ENCODE peak calls at places on chromosome 4, in four cellular contexts. S is GM12878, W is HepG2, X is H1. M is an unnamed sample.

GRCh38 chr4:183008492-183008891 is 90.6 kb upstream of the WWC2 start:
- DNase-seq in W (no peak), S (no peak), X (peak), M (no peak)

GRCh38 chr4:82652062-82652461 is 90.3 kb upstream of the TMEM150C start:
- DNase-seq in S (no peak), W (no peak), X (no peak), M (no peak)

GRCh38 chr4:139555705-139556070 is 331 bp downstream of the SETD7 start:
- DNase-seq in X (no peak), S (no peak), W (no peak), M (no peak)

GRCh38 chr4:37890501-37891220 is at the start of gene TBC1D1:
- DNase-seq in W (no peak), S (no peak), X (peak), M (peak)

GRCh38 chr4:4411906-4412305 is 25.0 kb downstream of the NSG1 start:
- DNase-seq in W (no peak), S (no peak), X (no peak), M (no peak)

GRCh38 chr4:76376534-76376933 is 44.4 kb downstream of the CCDC158 start:
- DNase-seq in W (peak), X (no peak), S (no peak), M (no peak)

GRCh38 chr4:108301583-108302256 is 133.0 kb upstream of the LEF1 start:
- DNase-seq in W (no peak), X (no peak), S (no peak), M (no peak)

GRCh38 chr4:123591875-123592274 is 195.3 kb downstream of the SPRY1 start:
- DNase-seq in X (no peak), S (no peak), W (no peak), M (no peak)

GRCh38 chr4:182994171-182994570 is 77.0 kb upstream of the DCTD start:
- DNase-seq in X (no peak), S (no peak), W (no peak), M (no peak)

GRCh38 chr4:149781150-149781549 is 34.5 kb downstream of the IQCM start:
- DNase-seq in W (no peak), X (no peak), S (no peak), M (no peak)

GRCh38 chr4:41125558-41126311 is 88.6 kb downstream of the APBB2 start:
- DNase-seq in S (no peak), X (no peak), W (no peak), M (no peak)

GRCh38 chr4:41839945-41840854 is 91.7 kb upstream of the PHOX2B start:
- DNase-seq in W (no peak), X (no peak), S (peak), M (no peak)

GRCh38 chr4:107854326-107855030 is 29.7 kb downstream of the SGMS2 start:
- DNase-seq in X (no peak), S (no peak), W (no peak), M (no peak)

GRCh38 chr4:151486166-151486565 is 77.2 kb downstream of the FHIP1A start:
- DNase-seq in S (no peak), W (no peak), X (no peak), M (no peak)

GRCh38 chr4:64230709-64231310 is 178.4 kb downstream of the TECRL start:
- DNase-seq in X (no peak), S (no peak), W (no peak), M (no peak)

GRCh38 chr4:186643501-186644315 is 79.9 kb downstream of the FAT1 start:
- DNase-seq in W (peak), S (no peak), X (no peak), M (no peak)

GRCh38 chr4:2800691-2801596 is 8.1 kb downstream of the SH3BP2 start:
- DNase-seq in W (peak), X (peak), S (peak), M (no peak)

GRCh38 chr4:139740121-139740520 is 74.5 kb downstream of the MGST2 start:
- DNase-seq in X (peak), S (no peak), W (no peak), M (no peak)

GRCh38 chr4:73759357-73759756 is 19.0 kb downstream of the CXCL8 start:
- DNase-seq in X (no peak), W (no peak), S (no peak), M (no peak)

GRCh38 chr4:148238797-148239196 is 203.4 kb downstream of the NR3C2 start:
- DNase-seq in W (no peak), X (no peak), S (no peak), M (no peak)

GRCh38 chr4:83259586-83259985 is 25.0 kb downstream of the COQ2 start:
- DNase-seq in W (no peak), S (no peak), X (no peak), M (no peak)

GRCh38 chr4:147834480-147834879 is 102.6 kb downstream of the ARHGAP10 start:
- DNase-seq in W (no peak), X (no peak), S (no peak), M (no peak)

GRCh38 chr4:30802622-30803323 is 82.6 kb downstream of the PCDH7 start:
- DNase-seq in S (no peak), W (no peak), X (no peak), M (no peak)

GRCh38 chr4:140790765-140791164 is 34.6 kb upstream of the TBC1D9 start:
- DNase-seq in W (no peak), X (no peak), S (peak), M (no peak)

GRCh38 chr4:143654571-143654970 is 45.9 kb downstream of the FREM3 start:
- DNase-seq in W (no peak), X (no peak), S (no peak), M (no peak)

GRCh38 chr4:153038493-153039311 is 102.6 kb downstream of the FHDC1 start:
- DNase-seq in X (no peak), W (peak), S (no peak), M (no peak)

GRCh38 chr4:188778880-188779279 is 639.6 kb downstream of the TRIML1 start:
- DNase-seq in W (no peak), S (no peak), X (no peak), M (no peak)

GRCh38 chr4:138892483-138893386 is 122.8 kb upstream of the NOCT start:
- DNase-seq in W (no peak), X (no peak), S (no peak), M (no peak)

GRCh38 chr4:46432923-46433322 is 43.0 kb upstream of the GABRA2 start:
- DNase-seq in S (no peak), X (no peak), W (no peak), M (no peak)
- TF ChIP-seq SUZ12 in S (no peak), X (no peak), W (no peak), M (no peak)

GRCh38 chr4:7419961-7420660 is 14.6 kb downstream of the PSAPL1 start:
- DNase-seq in S (no peak), W (no peak), X (peak), M (no peak)
- TF ChIP-seq SP1 in S (no peak), W (no peak), X (no peak), M (no peak)

GRCh38 chr4:26192921-26193894 is 127.6 kb upstream of the RBPJ start:
- DNase-seq in X (no peak), W (no peak), S (no peak), M (no peak)

GRCh38 chr4:26197018-26197779 is 123.6 kb upstream of the RBPJ start:
- DNase-seq in S (peak), X (no peak), W (no peak), M (no peak)

GRCh38 chr4:26196567-26196966 is 124.2 kb upstream of the RBPJ start:
- DNase-seq in X (no peak), S (no peak), W (no peak), M (no peak)

GRCh38 chr4:26194764-26195163 is 126.0 kb upstream of the RBPJ start:
- DNase-seq in S (no peak), W (no peak), X (no peak), M (no peak)

DNA sequence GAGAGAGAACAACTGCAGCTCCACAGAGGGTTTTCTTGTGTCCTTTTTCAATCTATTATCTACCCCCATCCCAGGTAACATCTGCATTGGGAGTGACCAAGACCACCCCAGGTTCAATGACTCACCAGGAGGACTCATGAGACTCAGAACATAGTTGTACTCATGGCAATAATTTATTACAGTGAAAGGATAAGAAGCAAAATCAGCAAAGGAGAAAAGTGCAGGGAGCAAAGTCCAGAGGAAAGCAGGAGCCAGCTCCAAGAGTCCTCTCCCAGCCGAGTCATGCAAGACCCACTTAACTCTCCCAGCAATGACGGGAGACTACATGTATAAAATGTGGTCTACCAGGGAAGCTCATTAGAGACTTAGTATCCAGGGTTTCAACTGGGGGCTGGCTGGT is 129.5 kb upstream of the RBPJ start:
- DNase-seq in X (no peak), W (no peak), S (no peak), M (no peak)
- TF ChIP-seq SUZ12 in X (no peak), W (no peak), S (no peak), M (no peak)

DNA sequence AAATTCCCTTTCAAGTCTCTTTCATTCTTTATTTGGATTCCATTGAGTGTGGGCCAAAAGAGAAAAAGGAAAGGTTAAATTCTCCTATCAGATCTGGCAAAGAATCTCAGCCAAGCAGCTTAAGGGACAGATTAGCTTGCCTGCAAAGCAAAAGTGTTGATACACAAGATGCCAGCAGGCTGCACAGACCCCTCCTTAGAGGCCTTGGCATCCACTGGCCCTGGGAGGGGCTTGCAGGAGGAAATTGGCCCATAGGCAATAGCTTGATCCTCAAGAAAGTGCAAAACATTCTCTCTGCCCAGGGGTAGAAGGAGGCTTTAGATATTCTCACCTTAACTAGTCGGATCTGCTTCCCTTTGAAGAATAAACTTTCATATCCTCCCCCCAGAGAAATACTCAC is 300.4 kb upstream of the CPEB2 start:
- DNase-seq in X (no peak), S (no peak), W (no peak), M (no peak)
- TF ChIP-seq SP1 in X (no peak), S (no peak), W (no peak), M (no peak)

DNA sequence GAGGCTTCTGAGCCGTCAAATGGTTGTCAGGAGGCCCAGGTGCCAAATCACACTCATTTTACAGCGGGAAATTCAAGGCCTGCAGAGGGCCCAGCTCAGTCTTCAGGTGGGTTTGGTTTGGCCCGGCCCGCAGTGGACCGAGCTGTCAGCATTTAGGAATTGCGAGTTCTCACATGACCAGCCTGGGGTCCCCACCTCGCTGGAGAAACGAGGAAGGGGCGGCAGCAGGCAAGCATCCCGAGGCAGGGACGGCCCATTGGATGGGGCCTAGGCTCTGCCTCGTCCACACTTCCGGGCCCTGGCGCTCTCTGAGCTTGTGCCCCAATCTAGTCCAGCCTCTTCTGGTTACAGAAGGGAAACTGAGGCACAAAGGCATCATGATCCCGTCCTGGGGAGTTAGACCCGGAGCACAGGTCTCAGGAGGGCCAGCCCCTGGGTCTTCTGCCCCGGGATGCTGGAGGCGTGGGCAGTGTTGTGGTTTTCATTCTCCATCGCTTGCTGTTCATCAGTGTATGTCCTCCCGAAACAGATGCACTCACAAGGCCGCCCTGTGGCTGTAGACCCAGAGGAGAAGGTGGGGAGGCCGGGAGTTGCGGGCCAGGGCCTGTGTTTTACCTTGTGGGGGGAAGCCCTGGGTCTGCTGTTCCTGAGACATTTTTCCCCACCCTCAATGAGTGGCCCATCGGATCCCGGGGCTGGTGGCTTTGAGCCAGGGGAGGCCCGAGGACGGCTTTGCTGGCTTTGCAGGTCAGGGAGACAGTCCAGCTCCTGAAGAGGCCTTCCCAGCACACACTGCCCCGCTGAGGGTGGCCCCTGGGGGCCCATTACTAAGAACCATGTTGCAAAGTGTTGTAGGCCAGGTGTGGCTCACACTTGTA is 8.9 kb downstream of the PSAPL1 start:
- DNase-seq in S (no peak), X (peak), W (no peak), M (no peak)
- TF ChIP-seq SUZ12 in S (no peak), X (no peak), W (no peak), M (no peak)